ENCODE peak calls at places on chromosomes 5 and 9, in five cellular contexts. U is CD8-positive, alpha-beta memory T cell; C is stimulated activated CD4-positive, alpha-beta T cell treated with anti-CD3 and anti-CD28 coated beads, Interleukin-12 subunit alpha, Interleukin-12 subunit beta, amount 100 ng/mL, for 48 hours; N is astrocyte of the hippocampus; K is NCI-H2029 treated with DMSO at 0.1 percent for 48 hours. B is an unnamed sample.

GRCh38 chr5:140700177-140701144 is at the start of gene ZMAT2:
- DNase-seq in U (peak; percentile 96), K (peak; percentile 97), C (peak; percentile 88), N (peak; percentile 98), B (peak; percentile 93)

GRCh38 chr9:8895498-8896224 is 1096.1 kb upstream of the DMAC1 start:
- DNase-seq in N (peak; percentile 69), U (no peak), C (no peak), K (peak; percentile 23), B (no peak)

GRCh38 chr9:14315754-14316573 is 2.0 kb upstream of the NFIB start:
- DNase-seq in N (peak; percentile 85), C (no peak), U (no peak), K (peak; percentile 10), B (no peak)

GRCh38 chr5:173778152-173778782 is 109.9 kb upstream of the CPEB4 start:
- DNase-seq in C (no peak), N (no peak), K (no peak), U (no peak), B (no peak)

GRCh38 chr9:121736964-121737462 is 85.6 kb downstream of the DAB2IP start:
- DNase-seq in N (no peak), U (no peak), K (no peak), C (no peak), B (no peak)

GRCh38 chr9:113345165-113345564 is 4.2 kb upstream of the BSPRY start:
- DNase-seq in K (no peak), C (no peak), N (no peak), U (no peak), B (no peak)

GRCh38 chr9:81855538-81855937 is 72.7 kb upstream of the SPATA31D4 start:
- DNase-seq in K (no peak), U (no peak), C (no peak), N (no peak), B (no peak)

GRCh38 chr5:98929982-98930355 is 1.2 kb upstream of the CHD1 start:
- DNase-seq in U (no peak), K (no peak), N (no peak), C (no peak), B (no peak)

GRCh38 chr9:69932901-69933300 is 110.7 kb upstream of the MAMDC2 start:
- DNase-seq in C (no peak), U (no peak), K (no peak), N (no peak), B (no peak)

GRCh38 chr9:114929166-114929565 is 1.2 kb downstream of the TNFSF8 start:
- DNase-seq in N (no peak), U (no peak), K (no peak), C (no peak), B (no peak)

GRCh38 chr9:106478312-106479099 is 384.5 kb upstream of the ZNF462 start:
- DNase-seq in U (no peak), C (no peak), N (peak; percentile 3), K (no peak), B (no peak)

GRCh38 chr9:134759001-134759607 is 117.5 kb downstream of the COL5A1 start:
- DNase-seq in N (no peak), K (no peak), U (no peak), C (no peak), B (no peak)